ENCODE peak calls at places on chromosomes 2 and 18, in six cellular contexts. Q, U, I, V, J and W are unnamed samples.

GRCh38 chr2:138930571-138930970 is 150.4 kb upstream of the NXPH2 start:
- DNase-seq in U (no peak), I (no peak), V (no peak), Q (no peak), J (no peak), W (no peak)

GRCh38 chr2:23430263-23430662 is 45.3 kb downstream of the KLHL29 start:
- DNase-seq in Q (no peak), J (no peak), I (no peak), U (no peak), V (no peak), W (no peak)

GRCh38 chr18:26511339-26512071 is 36.8 kb downstream of the KCTD1 start:
- DNase-seq in U (no peak), Q (no peak), V (no peak), I (no peak), J (no peak), W (peak)

GRCh38 chr18:49094136-49094535 is 143.4 kb upstream of the SMAD7 start:
- DNase-seq in Q (no peak), I (no peak), V (no peak), J (no peak), U (no peak), W (no peak)

GRCh38 chr2:66512626-66513025 is 77.7 kb downstream of the MEIS1 start:
- DNase-seq in Q (no peak), J (no peak), V (no peak), I (no peak), U (no peak), W (no peak)

GRCh38 chr2:65128297-65129190 is 1.4 kb downstream of the RAB1A start:
- DNase-seq in Q (no peak), I (no peak), U (no peak), J (peak), V (no peak), W (no peak)

GRCh38 chr2:550860-551259 is 126.3 kb downstream of the TMEM18 start:
- DNase-seq in V (no peak), I (no peak), J (no peak), U (no peak), Q (no peak), W (no peak)

GRCh38 chr2:240401781-240402551 is 33.5 kb upstream of the GPC1 start:
- DNase-seq in Q (no peak), J (no peak), U (no peak), V (no peak), I (no peak), W (no peak)

GRCh38 chr2:186590538-186591441 is 934 bp downstream of the ITGAV start:
- DNase-seq in V (peak), I (peak), J (peak), U (no peak), Q (peak), W (no peak)

GRCh38 chr2:165450141-165450540 is 19.4 kb upstream of the CSRNP3 start:
- DNase-seq in V (no peak), J (no peak), U (no peak), I (no peak), Q (no peak), W (no peak)

GRCh38 chr2:101830555-101830954 is 133.0 kb downstream of the MAP4K4 start:
- DNase-seq in J (no peak), Q (no peak), V (no peak), U (no peak), I (no peak), W (no peak)

GRCh38 chr2:156486175-156486574 is 50.0 kb downstream of the GPD2 start:
- DNase-seq in U (no peak), V (no peak), I (no peak), J (no peak), Q (peak), W (no peak)

GRCh38 chr2:185628985-185629384 is 109.6 kb upstream of the FSIP2 start:
- DNase-seq in V (peak), J (no peak), U (no peak), I (peak), Q (no peak), W (no peak)

GRCh38 chr2:38076250-38076709 is 329 bp upstream of the CYP1B1 start:
- DNase-seq in Q (peak), J (peak), U (no peak), V (peak), I (peak), W (peak)

GRCh38 chr18:13267517-13267916 is 49.0 kb downstream of the LDLRAD4 start:
- DNase-seq in U (no peak), I (no peak), V (no peak), Q (no peak), J (peak), W (no peak)

GRCh38 chr2:25251461-25252273 is 83.3 kb upstream of the POMC start:
- DNase-seq in Q (peak), I (peak), J (peak), U (peak), V (peak), W (peak)

GRCh38 chr2:150296795-150297546 is 190.5 kb downstream of the RND3 start:
- DNase-seq in V (no peak), Q (no peak), J (no peak), U (no peak), I (no peak), W (no peak)

GRCh38 chr2:24509840-24510239 is 18.8 kb downstream of the NCOA1 start:
- DNase-seq in Q (no peak), U (no peak), V (no peak), J (no peak), I (no peak), W (no peak)

GRCh38 chr2:98086491-98087446 is at the start of gene VWA3B:
- DNase-seq in V (peak), Q (peak), U (no peak), I (peak), J (peak), W (peak)